ENCODE peak calls at places on chromosomes 2 and 18, in four cellular contexts. Y is stromal cell of bone marrow; H is HFFc6; T is stimulated activated CD8-positive, alpha-beta memory T cell treated with anti-CD3 and anti-CD28 coated beads, Interleukin-4, amount 100 ng/mL, for 24 hours. Z is an unnamed sample.

GRCh38 chr2:234444888-234445287 is 52.0 kb downstream of the ARL4C start:
- DNase-seq in Y (peak), H (peak), T (peak), Z (no peak)

GRCh38 chr2:219291394-219291793 is 12.2 kb downstream of the DNAJB2 start:
- DNase-seq in Y (no peak), H (no peak), T (no peak), Z (no peak)

GRCh38 chr2:113910967-113911678 is 21.2 kb downstream of the ACTR3 start:
- DNase-seq in Y (no peak), H (no peak), T (no peak), Z (no peak)

GRCh38 chr2:119537792-119538191 is 6.5 kb upstream of the CFAP221 start:
- DNase-seq in Y (no peak), H (no peak), T (no peak), Z (no peak)

GRCh38 chr2:156800781-156801366 is 364.7 kb downstream of the GPD2 start:
- DNase-seq in Y (peak), H (no peak), T (no peak), Z (no peak)

GRCh38 chr18:26624443-26624842 is 76.1 kb upstream of the KCTD1 start:
- DNase-seq in Y (no peak), H (no peak), T (no peak), Z (no peak)

GRCh38 chr2:240355962-240356361 is 79.5 kb upstream of the GPC1 start:
- DNase-seq in Y (no peak), H (no peak), T (no peak), Z (no peak)

GRCh38 chr2:128941676-128942075 is 623.0 kb upstream of the HS6ST1 start:
- DNase-seq in Y (no peak), H (no peak), T (no peak), Z (no peak)

GRCh38 chr2:207256476-207257207 is 90.9 kb upstream of the KLF7 start:
- DNase-seq in Y (no peak), H (peak), T (no peak), Z (no peak)

GRCh38 chr18:36745219-36745975 is 83.4 kb downstream of the TPGS2 start:
- DNase-seq in Y (no peak), H (no peak), T (no peak), Z (no peak)

GRCh38 chr2:25756444-25757022 is 83.2 kb upstream of the DTNB start:
- DNase-seq in Y (no peak), H (no peak), T (no peak), Z (no peak)

GRCh38 chr2:152468832-152469692 is 134.1 kb downstream of the FMNL2 start:
- DNase-seq in Y (no peak), H (no peak), T (no peak), Z (no peak)

GRCh38 chr18:52620926-52621439 is 281.0 kb downstream of the DCC start:
- DNase-seq in Y (no peak), H (no peak), T (no peak), Z (no peak)

GRCh38 chr2:100260712-100261620 is 61.3 kb downstream of the LONRF2 start:
- DNase-seq in Y (peak), H (peak), T (no peak), Z (peak)

GRCh38 chr18:32091724-32092421 is at the start of gene RNF138:
- DNase-seq in Y (peak), H (peak), T (peak), Z (peak)

GRCh38 chr2:64204716-64205115 is 60.5 kb upstream of the PELI1 start:
- DNase-seq in Y (no peak), H (no peak), T (no peak), Z (no peak)

GRCh38 chr2:60886962-60887361 is 5.6 kb downstream of the REL start:
- DNase-seq in Y (no peak), H (no peak), T (no peak), Z (no peak)

GRCh38 chr18:4096501-4096900 is 358.6 kb downstream of the DLGAP1 start:
- DNase-seq in Y (peak), H (peak), T (no peak), Z (peak)

GRCh38 chr2:181178823-181179412 is 198.5 kb downstream of the UBE2E3 start:
- DNase-seq in Y (no peak), H (no peak), T (peak), Z (no peak)

GRCh38 chr2:37809525-37809924 is 115.6 kb upstream of the RMDN2 start:
- DNase-seq in Y (peak), H (peak), T (no peak), Z (peak)

GRCh38 chr2:157302492-157303099 is 23.0 kb downstream of the ERMN start:
- DNase-seq in Y (peak), H (peak), T (no peak), Z (peak)

GRCh38 chr2:10532631-10533101 is 84.5 kb upstream of the ODC1 start:
- DNase-seq in Y (no peak), H (peak), T (no peak), Z (no peak)

GRCh38 chr2:100623033-100623715 is 60.4 kb downstream of the PDCL3 start:
- DNase-seq in Y (no peak), H (no peak), T (no peak), Z (no peak)

GRCh38 chr2:88755836-88756235 is 64.4 kb downstream of the RPIA start:
- DNase-seq in Y (no peak), H (no peak), T (no peak), Z (no peak)

GRCh38 chr2:10529611-10530010 is 81.5 kb upstream of the ODC1 start:
- DNase-seq in Y (no peak), H (no peak), T (no peak), Z (no peak)

GRCh38 chr2:43228782-43229659 is 2.6 kb upstream of the ZFP36L2 start:
- DNase-seq in Y (no peak), H (no peak), T (no peak), Z (no peak)

GRCh38 chr18:59008302-59008974 is 131.2 kb upstream of the SEC11C start:
- DNase-seq in Y (no peak), H (peak), T (no peak), Z (no peak)

GRCh38 chr2:152025678-152026287 is 73.1 kb downstream of the CACNB4 start:
- DNase-seq in Y (peak), H (peak), T (peak), Z (peak)

GRCh38 chr2:232659359-232659758 is 26.0 kb downstream of the EFHD1 start:
- DNase-seq in Y (no peak), H (no peak), T (no peak), Z (no peak)

GRCh38 chr2:98815795-98816194 is 84.9 kb upstream of the MGAT4A start:
- DNase-seq in Y (no peak), H (no peak), T (no peak), Z (no peak)

GRCh38 chr2:70686577-70687460 is 81.2 kb downstream of the ADD2 start:
- DNase-seq in Y (peak), H (peak), T (peak), Z (no peak)

GRCh38 chr2:231411237-231411636 is 15.7 kb downstream of the B3GNT7 start:
- DNase-seq in Y (no peak), H (no peak), T (no peak), Z (no peak)

GRCh38 chr2:137951606-137952005 is 12.7 kb upstream of the HNMT start:
- DNase-seq in Y (no peak), H (peak), T (no peak), Z (no peak)

GRCh38 chr2:102094917-102095316 is 47.6 kb upstream of the IL1R1 start:
- DNase-seq in Y (peak), H (peak), T (no peak), Z (peak)

GRCh38 chr2:28403388-28403956 is 10.8 kb downstream of the FOSL2 start:
- DNase-seq in Y (no peak), H (no peak), T (no peak), Z (no peak)

GRCh38 chr2:31138037-31138962 is at the start of gene GALNT14:
- DNase-seq in Y (no peak), H (peak), T (peak), Z (peak)

GRCh38 chr18:65761636-65762310 is 11.0 kb downstream of the CDH7 start:
- DNase-seq in Y (no peak), H (no peak), T (no peak), Z (no peak)